ENCODE peak calls at places on chromosomes 5 and 9, in eight cellular contexts. D, Z, S, B, V, U, M and C are unnamed samples.

GRCh38 chr5:14342306-14342705 is 199.2 kb downstream of the TRIO start:
- DNase-seq in D (no peak), Z (no peak), S (peak; percentile 31), B (no peak), V (no peak), U (no peak), M (peak; percentile 34), C (no peak)

GRCh38 chr5:154393850-154394249 is 51.9 kb upstream of the SAP30L start:
- DNase-seq in D (no peak), Z (no peak), S (no peak), B (no peak), V (no peak), U (no peak), M (no peak), C (no peak)

GRCh38 chr5:8685704-8686103 is 816.8 kb downstream of the MTRR start:
- DNase-seq in D (peak; percentile 7), Z (no peak), S (no peak), B (no peak), V (no peak), U (no peak), M (no peak), C (no peak)

GRCh38 chr5:150587016-150587415 is 53.4 kb upstream of the SYNPO start:
- DNase-seq in D (no peak), Z (no peak), S (no peak), B (no peak), V (no peak), U (no peak), M (no peak), C (no peak)

GRCh38 chr5:60585618-60586017 is 114.3 kb downstream of the DEPDC1B start:
- DNase-seq in D (no peak), Z (no peak), S (no peak), B (no peak), V (no peak), U (no peak), M (no peak), C (no peak)

GRCh38 chr5:154817815-154818214 is 32.6 kb downstream of the FAXDC2 start:
- DNase-seq in D (no peak), Z (no peak), S (no peak), B (no peak), V (no peak), U (peak; percentile 35), M (no peak), C (peak; percentile 11)

GRCh38 chr9:61667559-61668121 is 477.8 kb downstream of the SPATA31A7 start:
- DNase-seq in D (no peak), Z (no peak), S (no peak), B (no peak), V (peak; percentile 41), U (peak; percentile 54), M (no peak), C (peak; percentile 55)

GRCh38 chr9:7097785-7098420 is 340.1 kb downstream of the KDM4C start:
- DNase-seq in D (no peak), Z (no peak), S (peak; percentile 35), B (no peak), V (no peak), U (no peak), M (peak; percentile 51), C (no peak)

GRCh38 chr5:139817362-139817761 is 21.8 kb downstream of the PSD2 start:
- DNase-seq in D (no peak), Z (no peak), S (no peak), B (no peak), V (no peak), U (no peak), M (no peak), C (peak; percentile 42)

GRCh38 chr9:129343697-129344375 is 165.8 kb upstream of the IER5L start:
- DNase-seq in D (no peak), Z (no peak), S (peak; percentile 60), B (peak; percentile 91), V (peak; percentile 89), U (peak; percentile 88), M (peak; percentile 45), C (no peak)

GRCh38 chr5:31855527-31855862 is 216.6 kb downstream of the PDZD2 start:
- DNase-seq in D (no peak), Z (no peak), S (no peak), B (no peak), V (no peak), U (no peak), M (no peak), C (no peak)

GRCh38 chr5:31853398-31854135 is 214.6 kb downstream of the PDZD2 start:
- DNase-seq in D (peak; percentile 16), Z (peak; percentile 70), S (no peak), B (peak; percentile 53), V (no peak), U (no peak), M (no peak), C (no peak)

GRCh38 chr5:31854625-31855526 is 215.9 kb downstream of the PDZD2 start:
- DNase-seq in D (peak; percentile 83), Z (peak; percentile 45), S (peak; percentile 21), B (peak; percentile 69), V (no peak), U (peak; percentile 68), M (no peak), C (peak; percentile 86)

GRCh38 chr5:31851290-31851689 is 212.4 kb downstream of the PDZD2 start:
- DNase-seq in D (no peak), Z (no peak), S (no peak), B (no peak), V (no peak), U (no peak), M (no peak), C (no peak)

DNA sequence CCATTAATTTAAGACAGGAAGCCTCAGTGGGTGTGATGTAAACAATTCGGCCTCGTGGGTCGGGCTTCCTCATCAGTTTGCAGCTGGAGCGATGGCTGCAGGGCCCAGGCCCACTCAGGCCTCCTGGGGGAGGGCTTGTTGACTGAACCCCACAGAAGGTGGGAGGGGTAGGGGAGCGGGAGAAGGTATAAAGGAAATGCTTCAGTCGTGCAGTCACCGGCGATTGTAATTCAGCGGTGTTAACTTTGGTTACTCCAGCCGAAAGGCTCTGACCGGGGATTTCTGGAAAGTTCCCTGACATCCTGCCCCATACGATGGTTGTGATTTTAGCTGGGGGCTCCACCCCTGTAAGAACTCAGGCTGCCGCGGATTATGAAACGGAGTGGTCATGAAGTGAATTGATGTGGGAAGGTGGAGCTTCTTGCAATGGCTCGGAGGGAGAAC is 215.3 kb downstream of the PDZD2 start:
- DNase-seq in D (peak; percentile 49), Z (peak; percentile 34), S (peak; percentile 34), B (peak; percentile 55), V (no peak), U (no peak), M (peak; percentile 7), C (peak; percentile 74)
- H3K4me3 ChIP-seq in D (peak overlapping the region; percentile 59), Z (peak overlapping the region; percentile 48), S (peak overlapping the region; percentile 60), B (peak overlapping the region; percentile 82), V (peak overlapping the region; percentile 50), U (peak overlapping the region; percentile 78), M (no peak overlapping the region), C (peak overlapping the region; percentile 51)

GRCh38 chr5:136781464-136781863 is 416.1 kb upstream of the TRPC7 start:
- DNase-seq in D (no peak), Z (no peak), S (no peak), B (no peak), V (no peak), U (no peak), M (peak; percentile 45), C (no peak)
- TF ChIP-seq CTCF in D (no peak), Z (no peak), S (no peak), B (no peak), V (no peak), U (no peak), M (no peak), C (no peak)

GRCh38 chr5:177511181-177511580 is 1.6 kb upstream of the DOK3 start:
- DNase-seq in D (no peak), Z (no peak), S (no peak), B (no peak), V (peak; percentile 52), U (no peak), M (no peak), C (no peak)
- H3K4me3 ChIP-seq in D (no peak overlapping the region), Z (no peak overlapping the region), S (no peak overlapping the region), B (no peak overlapping the region), V (no peak overlapping the region), U (no peak overlapping the region), M (no peak overlapping the region), C (no peak overlapping the region)

GRCh38 chr9:136712690-136713554 is 550 bp downstream of the DIPK1B start:
- DNase-seq in D (peak; percentile 59), Z (no peak), S (no peak), B (no peak), V (peak; percentile 56), U (no peak), M (no peak), C (no peak)

GRCh38 chr9:136714876-136715239 is 2.5 kb downstream of the DIPK1B start:
- DNase-seq in D (no peak), Z (no peak), S (no peak), B (no peak), V (no peak), U (no peak), M (no peak), C (no peak)

GRCh38 chr9:136713555-136713949 is 1.2 kb downstream of the DIPK1B start:
- DNase-seq in D (no peak), Z (no peak), S (no peak), B (no peak), V (peak; percentile 58), U (no peak), M (no peak), C (no peak)

GRCh38 chr9:136711751-136712689 is at the start of gene DIPK1B:
- DNase-seq in D (peak; percentile 90), Z (no peak), S (no peak), B (no peak), V (peak; percentile 60), U (no peak), M (no peak), C (no peak)

GRCh38 chr9:136714096-136714875 is 1.9 kb downstream of the DIPK1B start:
- DNase-seq in D (no peak), Z (no peak), S (no peak), B (no peak), V (peak; percentile 66), U (no peak), M (no peak), C (peak; percentile 89)
- TF ChIP-seq CTCF in D (no peak), Z (no peak), S (no peak), B (no peak), V (no peak), U (no peak), M (no peak), C (no peak)

DNA sequence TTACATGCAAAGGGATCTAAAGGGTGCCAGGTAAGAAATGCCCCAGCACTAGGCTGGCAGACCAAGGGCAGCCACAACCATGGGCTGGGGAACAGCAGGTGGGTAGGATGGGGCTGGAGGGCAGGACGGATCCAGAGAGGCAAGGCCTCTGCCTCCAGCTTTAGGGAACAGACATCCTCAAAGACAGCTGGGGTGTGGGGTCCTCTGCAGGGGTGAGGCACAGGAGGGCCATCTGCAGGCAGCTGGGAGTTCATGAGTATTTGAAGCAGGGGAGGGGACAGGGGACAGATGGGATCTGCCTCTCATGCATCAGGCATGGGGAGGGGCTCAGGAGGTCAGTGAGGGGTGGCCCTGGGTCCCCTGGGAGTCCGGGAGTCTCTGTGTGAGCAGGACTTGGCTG is 3.9 kb downstream of the SUSD3 start:
- DNase-seq in D (no peak), Z (no peak), S (no peak), B (peak; percentile 20), V (no peak), U (no peak), M (no peak), C (no peak)
- H3K4me3 ChIP-seq in D (no peak overlapping the region), Z (no peak overlapping the region), S (no peak overlapping the region), B (no peak overlapping the region), V (no peak overlapping the region), U (no peak overlapping the region), M (no peak overlapping the region), C (no peak overlapping the region)

GRCh38 chr9:130860458-130861316 is 25.6 kb downstream of the ABL1 start:
- DNase-seq in D (peak; percentile 43), Z (no peak), S (peak; percentile 93), B (peak; percentile 88), V (peak; percentile 68), U (peak; percentile 88), M (peak; percentile 97), C (peak; percentile 95)
- TF ChIP-seq CTCF in D (no peak), Z (peak; percentile 43), S (peak; percentile 34), B (peak; percentile 38), V (peak; percentile 19), U (no peak), M (peak; percentile 22), C (peak; percentile 72)